ENCODE peak calls at places on chromosomes 16 and 17, in five cellular contexts. L is skeletal muscle cell, I is mammary epithelial cell, D is uterus, Y is MM.1S. C is an unnamed sample.
A peak's percentile ranks its signal among the peaks of the same experiment; 100 is the strongest.

GRCh38 chr17:48577946-48578615 is at the start of gene HOXB4:
- DNase-seq in L (no peak), I (peak; percentile 65), D (peak; percentile 68), Y (peak; percentile 80), C (peak; percentile 73)

GRCh38 chr17:34930283-34930682 is 31.0 kb downstream of the CCT6B start:
- DNase-seq in L (no peak), I (no peak), D (no peak), Y (no peak), C (no peak)

GRCh38 chr16:87931504-87931903 is 4.8 kb downstream of the CA5A start:
- DNase-seq in L (no peak), I (no peak), D (no peak), Y (no peak), C (no peak)

GRCh38 chr16:297832-298231 is 14.9 kb downstream of the PDIA2 start:
- DNase-seq in L (no peak), I (no peak), D (no peak), Y (no peak), C (no peak)

GRCh38 chr16:1825864-1826690 is 548 bp downstream of the HAGH start:
- DNase-seq in L (peak; percentile 7), I (peak; percentile 65), D (no peak), Y (peak; percentile 81), C (peak; percentile 47)

GRCh38 chr17:19345486-19346350 is 16.8 kb downstream of the B9D1 start:
- DNase-seq in L (no peak), I (no peak), D (peak; percentile 25), Y (no peak), C (no peak)

GRCh38 chr17:41452276-41452675 is 11.5 kb upstream of the KRT38 start:
- DNase-seq in L (no peak), I (no peak), D (no peak), Y (no peak), C (no peak)

GRCh38 chr17:74408830-74409229 is 23.1 kb upstream of the GPRC5C start:
- DNase-seq in L (no peak), I (no peak), D (no peak), Y (no peak), C (no peak)

GRCh38 chr17:74431568-74432483 is at the start of gene GPRC5C:
- DNase-seq in L (no peak), I (peak; percentile 90), D (peak; percentile 79), Y (no peak), C (no peak)

GRCh38 chr16:31134091-31134571 is 1.4 kb downstream of the PRSS8 start:
- DNase-seq in L (no peak), I (peak; percentile 43), D (no peak), Y (no peak), C (no peak)

GRCh38 chr16:53055603-53056527 is 1.1 kb downstream of the CHD9 start:
- DNase-seq in L (peak; percentile 41), I (peak; percentile 47), D (peak; percentile 43), Y (peak; percentile 45), C (peak; percentile 34)

DNA sequence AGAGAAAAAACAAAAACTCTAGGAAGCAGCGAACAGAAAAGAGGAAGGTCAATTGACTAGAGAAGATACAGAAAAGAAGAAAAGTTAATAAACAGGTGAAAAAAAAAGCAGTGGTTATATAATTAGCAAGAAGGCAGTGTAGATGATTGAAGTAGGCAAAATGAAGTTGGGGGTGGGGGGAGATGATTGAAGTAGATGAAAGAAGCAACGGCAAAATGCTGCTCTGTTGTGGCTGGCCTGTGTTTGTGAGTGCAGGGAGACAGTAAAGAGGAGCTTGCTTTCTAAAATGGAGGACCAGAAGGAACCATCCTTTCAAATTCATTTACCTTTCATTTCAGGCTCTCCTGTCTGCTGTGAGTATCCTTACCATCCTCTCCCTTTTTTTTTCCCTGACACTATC is 3.6 kb downstream of the EVI2B start:
- DNase-seq in L (no peak), I (no peak), D (no peak), Y (peak; percentile 53), C (peak; percentile 95)
- H3K4me3 ChIP-seq in L (no peak overlapping the region), I (no peak overlapping the region), D (no peak overlapping the region), Y (peak overlapping the region; percentile 78), C (peak overlapping the region; percentile 60)

GRCh38 chr17:57722704-57723043 is 22.4 kb downstream of the CCDC182 start:
- DNase-seq in L (no peak), I (no peak), D (no peak), Y (no peak), C (no peak)
- H3K4me3 ChIP-seq in L (no peak overlapping the region), I (no peak overlapping the region), D (no peak overlapping the region), Y (no peak overlapping the region), C (no peak overlapping the region)

DNA sequence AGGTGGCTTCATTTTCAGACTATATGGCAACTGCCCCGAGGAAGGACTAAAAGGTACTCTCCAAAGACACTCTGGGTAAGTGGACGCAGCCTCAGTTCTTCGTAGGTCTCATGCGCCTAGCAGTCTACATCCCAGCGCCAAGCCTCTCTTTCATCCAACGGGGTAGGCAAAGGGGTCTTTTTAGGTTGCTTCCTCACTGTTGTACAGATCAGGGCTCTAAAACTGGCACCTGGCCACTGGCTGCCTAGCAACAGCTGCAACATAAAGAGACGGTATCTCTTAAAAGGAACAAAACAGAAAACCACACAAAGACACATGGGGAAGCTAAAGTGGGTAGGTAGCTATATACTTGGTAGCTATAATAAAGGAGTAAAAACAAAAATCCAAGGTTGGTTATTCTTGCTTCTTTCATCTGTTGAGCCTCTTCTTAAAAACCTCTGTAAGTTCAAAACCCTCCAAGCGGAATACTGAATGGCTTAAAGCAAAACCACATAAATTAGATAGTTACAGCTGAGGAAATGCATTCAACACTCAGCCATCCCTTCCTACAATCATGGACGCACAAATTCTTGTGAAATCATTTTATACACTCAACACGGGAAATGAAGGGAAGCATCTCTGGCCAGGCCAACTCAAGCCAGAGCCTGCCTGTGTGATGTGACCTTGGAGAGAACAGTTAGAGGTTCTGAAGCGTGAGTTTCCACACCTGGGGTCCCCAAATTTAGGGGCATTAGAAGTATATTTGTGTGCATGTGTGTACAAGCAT is 22.7 kb downstream of the CYTH1 start:
- DNase-seq in L (no peak), I (no peak), D (no peak), Y (peak; percentile 80), C (peak; percentile 97)
- H3K4me3 ChIP-seq in L (no peak overlapping the region), I (no peak overlapping the region), D (no peak overlapping the region), Y (peak overlapping the region; percentile 43), C (peak overlapping the region; percentile 30)

GRCh38 chr17:7296189-7296861 is 1.9 kb upstream of the YBX2 start:
- DNase-seq in L (no peak), I (peak; percentile 69), D (peak; percentile 84), Y (peak; percentile 71), C (no peak)

GRCh38 chr17:7293131-7293557 is 1.3 kb downstream of the YBX2 start:
- DNase-seq in L (no peak), I (peak; percentile 70), D (no peak), Y (no peak), C (no peak)

GRCh38 chr17:7293821-7294613 is 422 bp downstream of the YBX2 start:
- DNase-seq in L (no peak), I (no peak), D (no peak), Y (no peak), C (no peak)

GRCh38 chr17:7294614-7295153 is at the start of gene YBX2:
- DNase-seq in L (no peak), I (peak; percentile 45), D (peak; percentile 61), Y (peak; percentile 58), C (peak; percentile 76)

GRCh38 chr17:7295230-7296180 is 1.1 kb upstream of the YBX2 start:
- DNase-seq in L (no peak), I (no peak), D (no peak), Y (no peak), C (no peak)
- H3K4me3 ChIP-seq in L (no peak overlapping the region), I (peak overlapping the region; percentile 29), D (no peak overlapping the region), Y (peak overlapping the region; percentile 51), C (peak overlapping the region; percentile 56)

C was measured in Jurkat, Clone E6-1.